ENCODE peak calls at places on chromosome 17, in seven cellular contexts. W is NT2/D1, H is GM12878, X is K562, Z is H1, L is SK-N-SH, F is HepG2. N is an unnamed sample.
A peak's percentile ranks its signal among the peaks of the same experiment; 100 is the strongest.

GRCh38 chr17:31327534-31328526 is 6.4 kb upstream of the EVI2A start:
- DNase-seq in Z (no peak), L (no peak), W (no peak), H (no peak), F (peak; percentile 52), X (no peak), N (no peak)

GRCh38 chr17:73719588-73720071 is 75.4 kb upstream of the SDK2 start:
- DNase-seq in L (peak; percentile 96), H (no peak), X (no peak), F (peak; percentile 65), Z (no peak), W (no peak), N (no peak)

GRCh38 chr17:31854672-31855071 is 4.4 kb downstream of the COPRS start:
- DNase-seq in F (no peak), Z (no peak), H (no peak), W (no peak), X (no peak), L (no peak), N (no peak)

GRCh38 chr17:61701978-61702377 is 111.0 kb upstream of the NACA2 start:
- DNase-seq in W (no peak), X (no peak), F (no peak), Z (no peak), L (no peak), H (no peak), N (no peak)

GRCh38 chr17:45019177-45019711 is 32.2 kb downstream of the DCAKD start:
- DNase-seq in Z (no peak), F (no peak), W (no peak), H (no peak), L (peak; percentile 91), X (peak; percentile 88), N (no peak)

GRCh38 chr17:62882284-62882683 is 74.2 kb upstream of the MARCHF10 start:
- DNase-seq in H (no peak), X (no peak), Z (no peak), W (no peak), L (no peak), F (no peak), N (no peak)

GRCh38 chr17:17401271-17401781 is 75.5 kb upstream of the MED9 start:
- DNase-seq in L (no peak), Z (peak; percentile 70), H (no peak), X (peak; percentile 41), F (peak; percentile 56), W (no peak), N (peak; percentile 31)

GRCh38 chr17:31248986-31249385 is 48.1 kb downstream of the OMG start:
- DNase-seq in F (no peak), W (no peak), H (no peak), Z (no peak), X (no peak), L (no peak), N (no peak)

GRCh38 chr17:6555331-6556120 is 829 bp downstream of the PITPNM3 start:
- DNase-seq in F (no peak), L (peak; percentile 60), H (no peak), Z (peak; percentile 67), W (no peak), X (no peak), N (no peak)

GRCh38 chr17:52025231-52025630 is 133.3 kb downstream of the CA10 start:
- DNase-seq in H (no peak), X (no peak), F (no peak), W (no peak), L (no peak), Z (no peak), N (no peak)

GRCh38 chr17:76239538-76240274 is 587 bp downstream of the RNF157 start:
- DNase-seq in W (no peak), Z (peak; percentile 73), X (no peak), F (no peak), H (no peak), L (peak; percentile 77), N (no peak)

GRCh38 chr17:19755392-19755791 is 7.3 kb upstream of the ALDH3A1 start:
- DNase-seq in Z (no peak), L (no peak), F (no peak), X (no peak), W (no peak), H (no peak), N (no peak)

GRCh38 chr17:36506249-36506826 is 19.9 kb downstream of the ZNHIT3 start:
- DNase-seq in X (no peak), L (no peak), H (no peak), W (no peak), Z (no peak), F (peak; percentile 10), N (no peak)

GRCh38 chr17:12867726-12868125 is 78.4 kb downstream of the ARHGAP44 start:
- DNase-seq in Z (no peak), W (no peak), X (no peak), H (no peak), F (no peak), L (no peak), N (no peak)

GRCh38 chr17:60577147-60577925 is 22.7 kb upstream of the PPM1D start:
- DNase-seq in L (peak; percentile 33), X (peak; percentile 31), H (peak; percentile 30), Z (no peak), F (peak; percentile 17), W (no peak), N (no peak)

GRCh38 chr17:30378797-30379302 is at the start of gene CPD:
- DNase-seq in Z (peak; percentile 99), L (peak; percentile 99), H (peak; percentile 69), F (peak; percentile 83), W (peak; percentile 83), X (peak; percentile 100), N (peak; percentile 81)

GRCh38 chr17:73759324-73760185 is 115.3 kb upstream of the SDK2 start:
- DNase-seq in X (no peak), Z (no peak), W (no peak), L (peak; percentile 79), F (no peak), H (no peak), N (no peak)

GRCh38 chr17:72421128-72422092 is 300.6 kb downstream of the SOX9 start:
- DNase-seq in F (peak; percentile 99), X (no peak), H (peak; percentile 94), L (no peak), Z (no peak), W (no peak), N (peak; percentile 99)

GRCh38 chr17:43856141-43856540 is 9.2 kb downstream of the CD300LG start:
- DNase-seq in H (no peak), X (no peak), W (no peak), F (no peak), Z (no peak), L (no peak), N (no peak)

GRCh38 chr17:57106107-57106835 is 21.2 kb downstream of the AKAP1 start:
- DNase-seq in L (peak; percentile 52), W (no peak), X (no peak), F (peak; percentile 62), Z (peak; percentile 70), H (no peak), N (peak; percentile 64)

GRCh38 chr17:49969134-49969759 is at the start of gene DLX4:
- DNase-seq in L (peak; percentile 71), F (no peak), X (peak; percentile 63), Z (peak; percentile 81), W (no peak), H (no peak), N (no peak)

DNA sequence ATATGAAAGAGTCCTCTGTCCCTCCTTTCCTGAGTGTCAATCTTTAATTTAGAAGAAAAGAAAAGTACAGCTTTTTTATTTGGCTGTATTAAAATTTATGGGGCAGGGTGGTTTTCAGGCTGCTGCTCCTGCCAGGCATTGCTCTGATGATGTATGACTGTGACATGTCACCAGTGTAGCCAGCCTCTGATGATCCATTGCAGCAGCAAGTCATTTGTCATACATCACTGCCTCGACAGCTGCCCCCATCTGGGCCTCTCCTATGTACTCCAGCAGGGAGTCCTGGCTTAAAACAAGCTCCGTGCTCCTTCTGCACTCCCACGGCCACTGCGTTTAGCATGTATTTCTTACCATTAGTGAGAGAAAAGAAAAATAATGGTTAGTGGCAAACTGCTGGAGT is 854.3 kb downstream of the KCNJ2 start:
- DNase-seq in X (no peak), W (no peak), H (no peak), F (no peak), Z (no peak), L (peak; percentile 68), N (no peak)
- TF ChIP-seq YY1 in X (no peak), W (no peak), H (no peak), F (no peak), Z (no peak), L (no peak), N (no peak)

DNA sequence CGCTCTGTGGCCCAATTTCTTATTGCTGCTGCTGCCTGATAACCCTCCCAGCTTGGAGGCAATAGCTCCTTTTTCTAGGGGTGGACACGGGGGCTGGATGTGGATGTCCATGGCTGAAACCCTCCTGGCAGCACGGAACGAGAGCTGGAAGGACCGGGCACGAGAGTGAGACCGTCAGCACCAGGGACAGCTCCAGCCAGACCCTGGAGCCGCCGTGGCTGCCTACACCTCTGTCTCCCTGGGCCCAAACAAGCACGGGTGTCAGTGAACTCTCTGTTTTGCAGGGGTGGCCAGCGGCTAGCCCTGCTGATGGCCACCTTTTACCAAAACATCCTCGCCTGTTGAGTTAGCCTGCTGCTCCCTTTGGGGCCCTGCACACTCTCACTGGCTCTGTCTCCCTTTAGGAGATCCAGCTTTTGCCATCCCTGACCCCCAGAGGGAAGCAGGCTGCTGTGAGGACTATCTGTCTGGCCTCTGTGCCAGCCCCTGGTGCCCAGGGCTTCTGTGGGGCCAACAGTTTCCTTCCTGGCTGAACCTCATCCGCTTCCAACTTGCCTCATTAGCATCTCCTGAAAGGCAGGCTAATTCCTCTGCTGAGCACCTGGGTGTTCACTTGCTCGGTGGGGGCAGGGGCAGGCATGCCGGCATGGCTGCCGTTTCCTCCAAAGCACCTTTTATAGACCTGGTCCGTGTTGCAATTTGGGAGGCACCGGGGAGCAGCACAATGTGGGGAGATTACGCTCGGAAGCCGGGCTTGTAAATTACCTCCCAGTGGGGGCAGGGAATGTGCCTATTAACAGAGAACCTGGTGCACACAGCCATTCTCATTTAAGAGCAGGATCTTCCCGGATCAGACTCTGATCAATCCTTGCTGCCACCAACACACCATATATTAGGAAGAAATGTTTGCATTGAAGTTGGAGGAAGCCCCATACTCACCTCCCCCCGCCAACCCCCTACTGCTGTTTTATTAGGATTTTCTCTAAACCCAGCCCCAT is 118.2 kb downstream of the ENGASE start:
- DNase-seq in W (peak; percentile 64), Z (peak; percentile 91), L (no peak), H (no peak), F (no peak), X (peak; percentile 66), N (no peak)
- TF ChIP-seq YY1 in W (no peak), Z (peak; percentile 91), L (no peak), H (no peak), F (no peak), X (no peak), N (no peak)

GRCh38 chr17:81869221-81870154 is 1.6 kb downstream of the ARHGDIA start:
- DNase-seq in W (no peak), H (no peak), F (no peak), L (peak; percentile 96), X (peak; percentile 68), Z (peak; percentile 90), N (no peak)
- TF ChIP-seq YY1 in W (no peak), H (peak; percentile 45), F (no peak), L (no peak), X (peak; percentile 3), Z (no peak), N (no peak)

DNA sequence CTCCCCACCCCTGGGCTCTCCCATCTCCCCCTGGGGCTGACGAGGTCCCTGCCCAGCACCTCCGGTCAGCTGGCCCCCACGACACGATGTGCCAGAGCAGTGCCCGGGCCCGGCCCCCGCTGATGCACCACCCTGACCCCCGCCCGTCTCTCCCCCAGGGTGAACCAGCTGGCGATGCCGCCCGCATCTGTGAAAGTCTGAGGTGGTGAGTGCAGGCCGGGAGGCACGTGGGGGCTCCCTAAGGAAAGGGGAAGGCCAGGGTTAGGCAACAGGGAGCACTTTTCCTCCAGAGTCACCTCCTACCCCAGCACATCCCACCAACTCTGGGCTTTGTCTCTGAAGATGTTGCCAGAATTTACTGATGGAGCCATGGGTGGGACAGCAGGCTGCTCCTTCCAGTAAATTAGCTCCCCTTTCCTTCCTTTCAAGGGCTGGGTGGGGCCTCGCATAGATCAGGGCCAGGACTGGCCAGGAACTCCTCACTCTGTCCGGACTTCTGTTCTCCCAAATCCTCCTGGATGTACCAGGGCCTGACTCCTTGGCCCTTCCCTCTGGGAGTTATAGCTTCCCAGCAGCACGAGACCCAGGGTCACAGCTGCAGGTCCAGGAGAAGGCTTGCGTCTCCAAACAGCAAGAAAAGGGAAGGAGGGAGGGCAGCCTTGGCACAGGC is 18.3 kb downstream of the MYBBP1A start:
- DNase-seq in Z (no peak), F (no peak), X (no peak), W (no peak), H (no peak), L (no peak), N (no peak)
- TF ChIP-seq YY1 in Z (no peak), F (no peak), X (no peak), W (no peak), H (no peak), L (no peak), N (no peak)

N was measured in HCT116.